ENCODE peak calls at places on chromosomes 1 and 21, in five cellular contexts. One of them, this sample, is unnamed. For H3K9me3, the result is how much of the 10 kb centered on the place peaks cover.

GRCh38 chr1:114448370-114448769 is 62.6 kb downstream of the TRIM33 start:
- DNase-seq in stomach: no peak
- DNase-seq in heart left ventricle: no peak
- DNase-seq in pancreas: no peak
- DNase-seq in CD8-positive, alpha-beta memory T cell: no peak
- DNase-seq in this sample: no peak

GRCh38 chr1:109717729-109718128 is 5.7 kb downstream of the GSTM5 start:
- DNase-seq in stomach: no peak
- DNase-seq in pancreas: no peak
- DNase-seq in heart left ventricle: no peak
- DNase-seq in CD8-positive, alpha-beta memory T cell: no peak
- DNase-seq in this sample: no peak

GRCh38 chr1:200245492-200245891 is 164.3 kb downstream of the ZNF281 start:
- DNase-seq in stomach: no peak
- DNase-seq in CD8-positive, alpha-beta memory T cell: no peak
- DNase-seq in heart left ventricle: no peak
- DNase-seq in pancreas: no peak
- DNase-seq in this sample: no peak

GRCh38 chr1:53377438-53377841 is 49.6 kb upstream of the LRP8 start:
- DNase-seq in heart left ventricle: no peak
- DNase-seq in stomach: peak
- DNase-seq in CD8-positive, alpha-beta memory T cell: no peak
- DNase-seq in pancreas: no peak
- DNase-seq in this sample: no peak

GRCh38 chr1:24386241-24386640 is 27.3 kb downstream of the STPG1 start:
- DNase-seq in CD8-positive, alpha-beta memory T cell: no peak
- DNase-seq in stomach: no peak
- DNase-seq in heart left ventricle: no peak
- DNase-seq in pancreas: no peak
- DNase-seq in this sample: no peak

GRCh38 chr1:21937372-21938121 is 437 bp upstream of the HSPG2 start:
- DNase-seq in CD8-positive, alpha-beta memory T cell: peak
- DNase-seq in heart left ventricle: peak
- DNase-seq in pancreas: peak
- DNase-seq in stomach: peak
- DNase-seq in this sample: peak

GRCh38 chr1:67987046-67987799 is 63.2 kb downstream of the DIRAS3 start:
- DNase-seq in heart left ventricle: no peak
- DNase-seq in stomach: no peak
- DNase-seq in pancreas: no peak
- DNase-seq in CD8-positive, alpha-beta memory T cell: no peak
- DNase-seq in this sample: no peak

GRCh38 chr1:41540886-41541591 is 56.6 kb upstream of the EDN2 start:
- DNase-seq in pancreas: no peak
- DNase-seq in stomach: peak
- DNase-seq in heart left ventricle: no peak
- DNase-seq in CD8-positive, alpha-beta memory T cell: no peak
- DNase-seq in this sample: no peak

GRCh38 chr1:204685236-204686006 is at the start of gene LRRN2:
- DNase-seq in stomach: no peak
- DNase-seq in CD8-positive, alpha-beta memory T cell: no peak
- DNase-seq in pancreas: peak
- DNase-seq in heart left ventricle: no peak
- DNase-seq in this sample: no peak

GRCh38 chr1:110084226-110085078 is 14.0 kb upstream of the ALX3 start:
- DNase-seq in CD8-positive, alpha-beta memory T cell: peak
- DNase-seq in pancreas: peak
- DNase-seq in heart left ventricle: no peak
- DNase-seq in stomach: peak
- DNase-seq in this sample: no peak

GRCh38 chr1:21293537-21294265 is 3.4 kb upstream of the ECE1 start:
- DNase-seq in pancreas: no peak
- DNase-seq in heart left ventricle: no peak
- DNase-seq in CD8-positive, alpha-beta memory T cell: peak
- DNase-seq in stomach: no peak
- DNase-seq in this sample: peak

GRCh38 chr1:113804421-113805255 is 7.6 kb downstream of the RSBN1 start:
- DNase-seq in stomach: no peak
- DNase-seq in heart left ventricle: no peak
- DNase-seq in pancreas: peak
- DNase-seq in CD8-positive, alpha-beta memory T cell: no peak
- DNase-seq in this sample: no peak

GRCh38 chr21:32302560-32302959 is 3.9 kb downstream of the MRAP start:
- DNase-seq in pancreas: no peak
- DNase-seq in heart left ventricle: no peak
- DNase-seq in CD8-positive, alpha-beta memory T cell: no peak
- DNase-seq in stomach: no peak
- DNase-seq in this sample: no peak

GRCh38 chr21:44425895-44426662 is 29.2 kb upstream of the LRRC3 start:
- DNase-seq in pancreas: no peak
- DNase-seq in heart left ventricle: peak
- DNase-seq in stomach: no peak
- DNase-seq in CD8-positive, alpha-beta memory T cell: no peak
- DNase-seq in this sample: no peak

GRCh38 chr1:218584418-218585155 is 239.5 kb downstream of the TGFB2 start:
- DNase-seq in stomach: no peak
- DNase-seq in CD8-positive, alpha-beta memory T cell: no peak
- DNase-seq in pancreas: no peak
- DNase-seq in heart left ventricle: no peak
- DNase-seq in this sample: no peak

GRCh38 chr1:30668026-30668425 is 55.4 kb downstream of the MATN1 start:
- DNase-seq in CD8-positive, alpha-beta memory T cell: no peak
- DNase-seq in pancreas: no peak
- DNase-seq in heart left ventricle: peak
- DNase-seq in stomach: peak
- DNase-seq in this sample: no peak

GRCh38 chr1:46533179-46533864 is 18.1 kb downstream of the KNCN start:
- DNase-seq in CD8-positive, alpha-beta memory T cell: peak
- DNase-seq in pancreas: no peak
- DNase-seq in stomach: no peak
- DNase-seq in heart left ventricle: no peak
- DNase-seq in this sample: peak

DNA sequence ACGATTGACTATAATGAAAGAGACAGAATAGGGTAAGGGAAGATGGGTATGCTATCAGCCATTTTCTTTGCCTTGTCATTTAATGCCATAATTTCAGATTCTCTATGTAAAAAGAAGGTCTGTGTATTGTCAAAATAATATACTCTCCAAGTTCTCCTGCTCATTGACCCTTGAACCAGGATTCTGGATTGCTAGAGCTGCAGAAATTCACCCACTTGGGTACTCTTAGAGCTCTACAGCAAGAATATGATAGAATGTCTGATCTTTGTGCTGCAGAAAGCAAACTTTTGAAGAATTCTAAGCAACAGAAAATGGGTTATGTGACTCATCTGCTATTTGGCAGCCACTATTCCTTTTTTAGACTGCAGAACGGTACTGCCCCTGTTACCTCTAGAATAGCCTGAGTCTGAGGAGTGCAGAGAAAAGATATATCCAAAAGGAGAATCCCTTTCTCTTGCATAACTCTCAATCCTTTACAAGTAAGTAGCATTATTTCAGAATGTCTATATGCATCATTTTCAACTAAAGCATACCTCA is 78.2 kb upstream of the TENT5C start:
- DNase-seq in stomach: no peak
- DNase-seq in heart left ventricle: no peak
- DNase-seq in CD8-positive, alpha-beta memory T cell: no peak
- DNase-seq in pancreas: no peak
- DNase-seq in this sample: no peak
- H3K9me3 ChIP-seq in stomach: under half
- H3K9me3 ChIP-seq in heart left ventricle: under half
- H3K9me3 ChIP-seq in CD8-positive, alpha-beta memory T cell: under half
- H3K9me3 ChIP-seq in pancreas: under half
- H3K9me3 ChIP-seq in this sample: under half

GRCh38 chr1:33459766-33460543 is 12.5 kb upstream of the ZSCAN20 start:
- DNase-seq in stomach: no peak
- DNase-seq in pancreas: no peak
- DNase-seq in CD8-positive, alpha-beta memory T cell: no peak
- DNase-seq in heart left ventricle: no peak
- DNase-seq in this sample: no peak
- H3K27ac ChIP-seq in stomach: no peak
- H3K27ac ChIP-seq in pancreas: no peak
- H3K27ac ChIP-seq in CD8-positive, alpha-beta memory T cell: no peak
- H3K27ac ChIP-seq in heart left ventricle: peak
- H3K27ac ChIP-seq in this sample: no peak

DNA sequence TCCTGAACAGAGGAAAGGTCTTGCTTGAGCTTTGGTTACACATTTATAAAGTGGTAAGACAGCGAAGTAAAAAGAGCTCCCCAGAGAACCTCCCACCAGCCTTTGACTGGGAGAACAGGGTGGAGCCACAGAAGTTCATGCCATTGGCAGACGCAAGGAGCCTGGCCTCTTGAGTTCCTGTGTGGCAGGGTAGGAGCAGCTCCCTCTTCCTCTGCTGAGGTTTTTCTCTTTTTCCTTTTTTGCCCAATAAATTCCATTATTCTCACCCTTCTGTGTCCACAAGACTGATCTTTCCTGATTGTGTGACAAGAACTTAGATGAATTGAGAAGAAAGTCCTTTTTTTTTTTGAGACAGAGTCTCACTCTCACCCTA is 4.3 kb downstream of the THEM4 start:
- DNase-seq in stomach: no peak
- DNase-seq in pancreas: no peak
- DNase-seq in CD8-positive, alpha-beta memory T cell: peak
- DNase-seq in heart left ventricle: no peak
- DNase-seq in this sample: peak
- H3K9me3 ChIP-seq in stomach: under half
- H3K9me3 ChIP-seq in pancreas: under half
- H3K9me3 ChIP-seq in CD8-positive, alpha-beta memory T cell: under half
- H3K9me3 ChIP-seq in heart left ventricle: under half
- H3K9me3 ChIP-seq in this sample: under half

GRCh38 chr1:59124166-59124565 is 172.7 kb upstream of the FGGY start:
- DNase-seq in stomach: no peak
- DNase-seq in pancreas: no peak
- DNase-seq in CD8-positive, alpha-beta memory T cell: no peak
- DNase-seq in heart left ventricle: no peak
- DNase-seq in this sample: no peak
- H3K27ac ChIP-seq in stomach: no peak
- H3K27ac ChIP-seq in pancreas: no peak
- H3K27ac ChIP-seq in CD8-positive, alpha-beta memory T cell: no peak
- H3K27ac ChIP-seq in heart left ventricle: no peak
- H3K27ac ChIP-seq in this sample: no peak

GRCh38 chr21:22468893-22469292 is 1470.7 kb downstream of the NCAM2 start:
- DNase-seq in stomach: no peak
- DNase-seq in pancreas: no peak
- DNase-seq in heart left ventricle: no peak
- DNase-seq in CD8-positive, alpha-beta memory T cell: no peak
- DNase-seq in this sample: no peak
- H3K9me3 ChIP-seq in stomach: under half
- H3K9me3 ChIP-seq in pancreas: under half
- H3K9me3 ChIP-seq in heart left ventricle: under half
- H3K9me3 ChIP-seq in CD8-positive, alpha-beta memory T cell: under half
- H3K9me3 ChIP-seq in this sample: under half

GRCh38 chr1:169087876-169088275 is 18.6 kb upstream of the ATP1B1 start:
- DNase-seq in pancreas: no peak
- DNase-seq in CD8-positive, alpha-beta memory T cell: no peak
- DNase-seq in heart left ventricle: no peak
- DNase-seq in stomach: no peak
- DNase-seq in this sample: no peak
- H3K27ac ChIP-seq in pancreas: peak
- H3K27ac ChIP-seq in CD8-positive, alpha-beta memory T cell: no peak
- H3K27ac ChIP-seq in heart left ventricle: no peak
- H3K27ac ChIP-seq in stomach: no peak
- H3K27ac ChIP-seq in this sample: no peak

This sample was measured in CD4-positive, alpha-beta T cell.